ENCODE peak calls at places on chromosomes 2 and 18, in five cellular contexts. P is hepatocyte, I is GM23338, K is PC-3, V is neural progenitor cell. J is an unnamed sample.

GRCh38 chr2:191321861-191322662 is 76.9 kb downstream of the MYO1B start:
- DNase-seq in P (no peak), I (peak), K (peak), V (peak), J (peak)

GRCh38 chr2:223744580-223744979 is 92.8 kb downstream of the AP1S3 start:
- DNase-seq in P (peak), I (no peak), K (no peak), V (no peak), J (no peak)

GRCh38 chr18:30675905-30676620 is 366.5 kb downstream of the DSC3 start:
- DNase-seq in P (no peak), I (no peak), K (no peak), V (no peak), J (no peak)

GRCh38 chr2:66569321-66569851 is 134.5 kb downstream of the MEIS1 start:
- DNase-seq in P (peak), I (no peak), K (no peak), V (peak), J (no peak)

GRCh38 chr18:7291046-7291445 is 60.2 kb downstream of the LRRC30 start:
- DNase-seq in P (no peak), I (no peak), K (no peak), V (no peak), J (no peak)

GRCh38 chr2:25491003-25491696 is 149.4 kb upstream of the DNMT3A start:
- DNase-seq in P (no peak), I (no peak), K (peak), V (no peak), J (no peak)

GRCh38 chr2:134782107-134782506 is 56.3 kb upstream of the ACMSD start:
- DNase-seq in P (no peak), I (no peak), K (no peak), V (no peak), J (no peak)

GRCh38 chr18:7174359-7175107 is 56.4 kb upstream of the LRRC30 start:
- DNase-seq in P (peak), I (peak), K (no peak), V (peak), J (no peak)

GRCh38 chr2:139409212-139409611 is 629.0 kb upstream of the NXPH2 start:
- DNase-seq in P (no peak), I (no peak), K (no peak), V (no peak), J (no peak)

DNA sequence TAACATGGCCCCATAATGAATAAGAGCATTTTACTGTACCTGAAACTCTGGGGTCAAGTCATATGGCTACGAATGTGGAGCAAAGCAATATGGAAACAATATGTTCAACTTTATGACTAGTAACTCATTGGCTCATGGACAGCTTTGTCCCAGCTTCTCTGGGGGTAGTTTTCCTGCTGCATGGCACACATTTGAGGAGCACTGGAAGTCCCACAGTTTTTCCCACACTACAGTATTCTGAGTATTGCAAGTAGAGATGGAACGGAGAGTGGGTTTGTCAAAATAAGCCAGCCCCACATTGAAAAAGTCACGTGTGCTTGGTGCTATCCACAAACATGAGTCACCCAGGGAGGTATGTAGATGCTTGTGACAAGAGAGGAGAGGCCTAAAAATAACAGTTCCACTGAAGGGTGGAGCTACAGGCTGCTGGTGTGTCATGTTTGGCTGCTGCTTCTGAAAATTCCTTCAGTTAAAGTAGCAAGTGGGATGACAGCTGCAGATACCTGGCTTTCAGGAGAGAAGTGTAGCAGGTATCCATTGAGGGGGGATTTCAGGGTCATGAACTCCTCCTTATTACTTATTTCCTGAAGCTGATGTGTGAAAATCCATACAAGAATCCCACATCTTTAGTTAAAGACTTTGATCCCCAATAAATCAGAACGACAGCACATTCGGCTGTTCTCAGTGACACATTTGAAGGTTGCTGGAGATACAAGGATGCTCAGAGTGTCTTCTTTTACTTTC is 48.3 kb upstream of the CTAGE1 start:
- DNase-seq in P (peak), I (no peak), K (peak), V (no peak), J (no peak)
- TF ChIP-seq EZH2phosphoT487 in P (no peak), I (no peak), K (no peak), V (no peak), J (no peak)

DNA sequence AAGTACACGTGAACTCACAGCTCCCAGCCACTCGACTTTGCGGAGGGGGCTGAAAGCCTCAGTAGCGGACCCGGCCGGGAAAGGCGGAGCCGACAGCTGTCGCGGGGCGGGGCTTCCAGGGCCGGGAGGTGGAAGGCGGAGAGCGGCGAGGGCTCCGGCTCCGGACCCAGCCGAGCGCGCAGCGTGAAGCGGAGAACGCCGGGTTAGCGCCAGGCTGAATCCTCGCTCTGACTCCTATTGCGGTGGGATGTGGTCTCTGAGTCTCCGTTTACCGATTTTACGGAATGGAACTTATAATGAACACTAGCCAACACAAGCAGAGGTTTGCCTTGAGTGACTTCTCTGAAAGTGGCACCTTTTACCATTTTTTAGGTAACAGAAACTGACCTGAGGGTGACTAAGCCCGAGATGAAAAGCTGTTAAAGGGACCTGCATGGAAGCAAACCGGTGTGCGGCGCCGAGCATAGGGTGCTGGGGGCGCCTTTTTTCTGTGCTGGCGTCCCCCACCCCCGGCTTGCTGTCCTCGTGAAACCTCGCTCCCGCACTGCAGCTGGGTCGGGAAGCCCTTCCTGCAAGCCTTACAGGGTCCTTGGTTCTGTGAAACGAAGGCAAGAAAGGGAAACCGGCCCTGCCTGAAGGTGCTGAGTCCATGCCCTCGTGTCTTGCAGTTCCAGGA is 72.9 kb downstream of the EN1 start:
- DNase-seq in P (peak), I (peak), K (peak), V (peak), J (peak)
- TF ChIP-seq EZH2 in P (no peak), I (peak), K (no peak), V (peak), J (no peak)

DNA sequence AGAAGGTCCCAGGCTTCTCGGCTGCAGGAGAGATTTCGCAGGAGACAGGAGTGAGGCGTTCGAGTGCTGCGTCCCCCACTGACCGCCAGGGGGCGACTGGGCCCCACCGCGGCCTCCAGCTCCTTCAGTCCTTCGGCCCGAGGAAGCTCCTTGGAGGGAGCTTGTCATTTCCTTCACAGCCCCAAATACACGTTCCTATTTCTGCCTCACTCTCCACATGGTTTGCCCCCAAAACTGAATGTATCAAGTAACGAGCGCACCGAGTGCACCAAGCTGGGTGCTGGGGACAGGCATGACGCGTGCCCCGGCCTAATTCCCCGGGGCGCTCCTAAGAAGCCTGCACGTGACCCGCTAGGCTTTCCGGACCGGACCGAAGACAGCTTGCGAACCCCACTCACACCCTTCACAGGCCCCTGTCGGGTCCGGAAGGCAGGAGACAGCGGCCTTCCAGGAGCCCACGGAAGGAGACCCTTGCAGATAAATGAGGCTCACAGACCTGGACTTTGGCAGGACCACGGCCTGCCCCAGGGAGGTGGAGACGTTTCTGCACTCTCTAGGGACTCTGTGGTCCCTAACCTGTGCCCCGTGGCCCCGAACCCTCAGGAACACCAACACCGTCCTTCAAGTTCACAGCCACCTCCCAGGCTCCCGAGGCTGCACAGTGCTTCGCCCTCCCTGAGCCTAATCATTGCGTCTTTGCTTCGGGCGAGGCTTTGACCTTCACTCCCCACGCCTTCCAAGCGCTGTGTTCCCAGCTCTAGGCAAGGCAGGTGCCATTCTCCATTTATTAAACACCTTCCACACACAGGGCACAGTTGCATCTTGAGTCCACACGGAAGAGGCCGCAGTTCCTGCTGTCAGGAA is 13.0 kb upstream of the FAHD2A start:
- DNase-seq in P (peak), I (peak), K (peak), V (peak), J (peak)
- H3K4me3 ChIP-seq in P (no peak), I (peak), K (no peak), V (no peak), J (no peak)

GRCh38 chr2:240160291-240161086 is 20.0 kb upstream of the OTOS start:
- DNase-seq in P (no peak), I (no peak), K (no peak), V (no peak), J (no peak)

GRCh38 chr2:240162032-240162431 is 21.6 kb upstream of the OTOS start:
- DNase-seq in P (no peak), I (no peak), K (no peak), V (no peak), J (no peak)

GRCh38 chr2:240159251-240159839 is 18.9 kb upstream of the OTOS start:
- DNase-seq in P (no peak), I (no peak), K (no peak), V (no peak), J (no peak)

GRCh38 chr2:240162531-240162930 is 22.1 kb upstream of the OTOS start:
- DNase-seq in P (no peak), I (no peak), K (no peak), V (no peak), J (no peak)

DNA sequence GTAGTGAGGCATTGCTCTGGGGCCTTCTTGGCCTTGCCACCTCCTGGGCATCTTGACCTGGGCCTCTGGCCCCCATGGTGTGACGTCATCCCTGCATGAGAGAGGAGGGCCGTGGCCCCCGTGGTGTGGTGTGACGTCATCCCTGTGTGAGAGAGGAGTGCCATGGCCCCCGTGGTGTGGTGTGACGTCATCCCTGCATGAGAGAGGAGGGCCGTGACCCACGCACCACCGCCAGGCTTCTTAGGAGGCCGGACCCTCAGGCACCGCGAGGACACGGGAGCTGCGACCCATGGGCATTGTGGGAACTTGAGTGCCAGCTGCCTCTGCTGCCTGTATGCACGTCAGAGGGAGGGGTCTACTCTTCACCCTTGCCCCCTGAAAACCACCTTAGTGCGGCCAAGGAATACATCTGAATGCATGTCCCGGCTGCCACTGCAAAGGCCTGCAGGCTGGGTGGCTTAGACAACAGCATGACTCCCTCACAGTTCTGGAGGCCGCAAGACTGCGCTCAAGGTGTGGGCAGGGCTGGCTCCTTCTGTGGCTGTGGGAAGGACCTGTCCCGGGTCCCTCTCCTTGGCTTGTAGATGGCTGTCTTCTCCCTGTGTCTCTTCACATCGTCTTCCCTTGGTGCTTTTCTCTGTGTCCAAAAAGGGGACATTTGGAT is 20.8 kb upstream of the OTOS start:
- DNase-seq in P (no peak), I (no peak), K (no peak), V (no peak), J (no peak)
- TF ChIP-seq EZH2phosphoT487 in P (no peak), I (no peak), K (no peak), V (no peak), J (no peak)

GRCh38 chr2:70769450-70769849 is 1.4 kb upstream of the ADD2 start:
- DNase-seq in P (no peak), I (no peak), K (no peak), V (no peak), J (no peak)
- TF ChIP-seq EZH2 in P (no peak), I (no peak), K (no peak), V (no peak), J (no peak)

DNA sequence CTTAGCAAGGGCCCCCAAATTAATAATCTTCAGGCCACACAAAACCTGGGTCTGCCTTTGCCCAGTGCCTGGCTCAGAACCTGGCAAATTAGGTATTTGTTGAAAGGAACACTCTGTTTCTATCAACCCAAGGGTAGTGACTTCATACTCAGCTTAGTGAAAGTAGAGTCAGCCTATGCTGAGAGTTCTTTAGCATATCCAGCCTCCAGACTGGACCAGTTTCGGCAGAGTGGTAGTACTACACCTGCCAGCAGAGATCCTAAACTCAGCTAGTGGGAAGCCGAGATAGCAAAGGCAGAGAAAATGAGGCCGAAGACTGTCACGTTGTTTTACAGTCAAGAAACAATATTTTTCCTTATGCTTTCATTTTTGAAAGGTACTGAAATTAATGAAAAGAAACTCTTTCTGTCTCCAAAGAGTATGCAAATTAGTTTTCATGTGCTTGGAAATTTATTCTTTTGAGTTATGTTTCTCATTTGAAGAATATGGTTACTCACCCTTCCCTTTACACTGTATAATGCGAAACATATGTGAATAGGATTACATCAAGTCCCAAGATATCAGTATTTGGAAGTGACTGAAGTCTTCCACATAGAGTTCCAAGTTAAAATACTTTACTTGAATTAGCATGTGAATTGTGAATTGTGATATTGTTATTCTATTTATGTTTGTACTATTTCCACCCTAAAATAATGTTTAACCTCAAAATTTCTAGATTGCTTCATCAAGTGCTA is 52.2 kb upstream of the UGP2 start:
- DNase-seq in P (no peak), I (no peak), K (no peak), V (no peak), J (peak)
- H3K4me3 ChIP-seq in P (no peak), I (no peak), K (no peak), V (no peak), J (peak)

GRCh38 chr2:46067501-46068292 is 229.5 kb upstream of the EPAS1 start:
- DNase-seq in P (peak), I (no peak), K (peak), V (no peak), J (no peak)
- TF ChIP-seq EZH2phosphoT487 in P (no peak), I (no peak), K (no peak), V (no peak), J (no peak)

DNA sequence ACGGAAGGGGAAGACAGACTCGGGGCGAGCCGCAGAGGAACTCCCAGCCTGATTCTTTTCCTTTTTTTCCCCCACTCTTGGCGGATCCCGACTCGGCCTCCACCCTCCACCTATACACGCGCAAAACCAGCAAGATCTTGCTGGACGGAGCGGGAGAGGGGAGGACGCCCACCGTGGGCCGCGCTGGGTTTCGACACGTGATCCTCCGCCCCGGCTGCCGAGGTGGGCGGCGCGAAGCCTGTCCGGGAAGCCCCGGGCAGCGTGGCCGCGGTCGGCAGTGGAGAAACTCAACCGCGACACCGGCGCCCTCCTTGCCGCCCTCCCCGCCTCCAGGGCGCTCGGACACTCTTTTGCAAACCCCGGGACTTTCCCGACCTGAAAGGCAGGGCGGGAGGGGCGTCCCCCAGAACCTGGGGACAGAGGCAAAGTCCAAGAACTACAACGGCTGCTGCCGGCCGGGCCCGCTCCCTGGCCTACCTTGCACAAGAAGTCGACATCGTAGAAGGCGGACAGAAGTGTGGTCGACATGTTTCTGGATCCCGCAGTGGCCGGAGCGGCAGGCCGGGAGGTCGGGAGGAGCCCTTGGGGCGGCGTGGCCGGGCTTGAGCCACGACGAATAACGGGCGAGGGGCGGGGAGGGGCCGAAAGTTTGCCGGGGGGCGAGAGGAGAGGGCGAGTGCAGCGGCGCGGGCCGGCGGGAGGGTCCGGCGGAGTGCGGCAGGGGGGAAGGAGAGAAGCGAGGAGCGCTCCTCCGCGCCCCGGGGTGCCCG is 433 bp downstream of the ZFP36L2 start:
- DNase-seq in P (peak), I (peak), K (peak), V (peak), J (peak)
- TF ChIP-seq EZH2 in P (no peak), I (no peak), K (no peak), V (peak), J (no peak)

DNA sequence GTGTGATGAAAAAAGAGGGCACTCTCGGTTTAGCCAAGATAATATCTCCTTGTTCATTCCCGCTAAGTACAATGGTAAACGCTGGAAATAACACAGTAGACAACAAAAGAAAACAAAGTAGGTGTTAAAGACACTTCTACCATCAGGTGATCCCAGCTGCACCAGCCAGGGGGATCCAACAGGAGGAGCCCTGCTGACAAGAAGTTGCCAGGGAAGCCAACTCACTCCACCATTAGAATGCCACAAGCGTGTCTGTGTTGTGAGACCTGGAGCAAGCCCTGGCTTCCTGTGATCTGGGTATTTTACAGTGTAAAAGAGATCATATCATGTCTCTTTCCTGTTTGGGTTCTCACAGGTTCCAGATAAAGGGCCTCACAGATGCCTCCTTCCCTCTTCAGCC is 117.0 kb downstream of the GRB14 start:
- DNase-seq in P (peak), I (peak), K (peak), V (peak), J (no peak)
- H3K4me3 ChIP-seq in P (no peak), I (no peak), K (no peak), V (no peak), J (no peak)

J was measured in MM.1S.